ENCODE peak calls at places on chromosomes 2 and 18, in five cellular contexts. One of them, this sample, is unnamed.
A peak's percentile ranks its signal among the peaks of the same experiment; 100 is the strongest.

GRCh38 chr18:36831139-36831538 is 2.2 kb downstream of the KIAA1328 start:
- DNase-seq in adipocyte: no peak
- DNase-seq in WTC11: no peak
- DNase-seq in activated naive CD8-positive, alpha-beta T cell treated with anti-CD3 and anti-CD28 coated beads, Interleukin-2, amount 50 U/mL, for 24 hours: no peak
- DNase-seq in nephron progenitor cell: no peak
- DNase-seq in this sample: no peak

GRCh38 chr2:57160976-57161375 is 885.6 kb upstream of the VRK2 start:
- DNase-seq in adipocyte: peak; percentile 36
- DNase-seq in activated naive CD8-positive, alpha-beta T cell treated with anti-CD3 and anti-CD28 coated beads, Interleukin-2, amount 50 U/mL, for 24 hours: no peak
- DNase-seq in nephron progenitor cell: no peak
- DNase-seq in WTC11: no peak
- DNase-seq in this sample: no peak

GRCh38 chr2:152491139-152491472 is 156.1 kb downstream of the FMNL2 start:
- DNase-seq in WTC11: no peak
- DNase-seq in nephron progenitor cell: peak; percentile 71
- DNase-seq in activated naive CD8-positive, alpha-beta T cell treated with anti-CD3 and anti-CD28 coated beads, Interleukin-2, amount 50 U/mL, for 24 hours: no peak
- DNase-seq in adipocyte: no peak
- DNase-seq in this sample: no peak

GRCh38 chr2:55838653-55839052 is 84.9 kb downstream of the EFEMP1 start:
- DNase-seq in nephron progenitor cell: no peak
- DNase-seq in activated naive CD8-positive, alpha-beta T cell treated with anti-CD3 and anti-CD28 coated beads, Interleukin-2, amount 50 U/mL, for 24 hours: no peak
- DNase-seq in adipocyte: no peak
- DNase-seq in WTC11: no peak
- DNase-seq in this sample: no peak

GRCh38 chr18:10927980-10928605 is 221.3 kb downstream of the PIEZO2 start:
- DNase-seq in adipocyte: no peak
- DNase-seq in nephron progenitor cell: no peak
- DNase-seq in activated naive CD8-positive, alpha-beta T cell treated with anti-CD3 and anti-CD28 coated beads, Interleukin-2, amount 50 U/mL, for 24 hours: no peak
- DNase-seq in WTC11: no peak
- DNase-seq in this sample: no peak

GRCh38 chr2:64017811-64018714 is 1.2 kb downstream of the VPS54 start:
- DNase-seq in nephron progenitor cell: peak; percentile 7
- DNase-seq in activated naive CD8-positive, alpha-beta T cell treated with anti-CD3 and anti-CD28 coated beads, Interleukin-2, amount 50 U/mL, for 24 hours: no peak
- DNase-seq in adipocyte: peak; percentile 59
- DNase-seq in WTC11: no peak
- DNase-seq in this sample: no peak

GRCh38 chr2:237251959-237252358 is 162.0 kb downstream of the COL6A3 start:
- DNase-seq in adipocyte: no peak
- DNase-seq in nephron progenitor cell: no peak
- DNase-seq in WTC11: no peak
- DNase-seq in activated naive CD8-positive, alpha-beta T cell treated with anti-CD3 and anti-CD28 coated beads, Interleukin-2, amount 50 U/mL, for 24 hours: no peak
- DNase-seq in this sample: no peak

GRCh38 chr2:208142255-208142924 is 3.6 kb downstream of the CRYGB start:
- DNase-seq in adipocyte: peak; percentile 11
- DNase-seq in activated naive CD8-positive, alpha-beta T cell treated with anti-CD3 and anti-CD28 coated beads, Interleukin-2, amount 50 U/mL, for 24 hours: no peak
- DNase-seq in nephron progenitor cell: no peak
- DNase-seq in WTC11: no peak
- DNase-seq in this sample: no peak

GRCh38 chr2:29114841-29115609 is at the start of gene CLIP4:
- DNase-seq in activated naive CD8-positive, alpha-beta T cell treated with anti-CD3 and anti-CD28 coated beads, Interleukin-2, amount 50 U/mL, for 24 hours: peak; percentile 71
- DNase-seq in nephron progenitor cell: peak; percentile 74
- DNase-seq in WTC11: peak; percentile 35
- DNase-seq in adipocyte: peak; percentile 88
- DNase-seq in this sample: peak; percentile 53

GRCh38 chr2:176583530-176584101 is 314.4 kb downstream of the MTX2 start:
- DNase-seq in WTC11: no peak
- DNase-seq in adipocyte: no peak
- DNase-seq in activated naive CD8-positive, alpha-beta T cell treated with anti-CD3 and anti-CD28 coated beads, Interleukin-2, amount 50 U/mL, for 24 hours: no peak
- DNase-seq in nephron progenitor cell: no peak
- DNase-seq in this sample: no peak

GRCh38 chr2:10452334-10452733 is 4.2 kb upstream of the ODC1 start:
- DNase-seq in adipocyte: peak; percentile 55
- DNase-seq in WTC11: no peak
- DNase-seq in nephron progenitor cell: no peak
- DNase-seq in activated naive CD8-positive, alpha-beta T cell treated with anti-CD3 and anti-CD28 coated beads, Interleukin-2, amount 50 U/mL, for 24 hours: no peak
- DNase-seq in this sample: no peak

GRCh38 chr18:73908323-73908722 is 239.3 kb downstream of the FBXO15 start:
- DNase-seq in activated naive CD8-positive, alpha-beta T cell treated with anti-CD3 and anti-CD28 coated beads, Interleukin-2, amount 50 U/mL, for 24 hours: no peak
- DNase-seq in adipocyte: peak; percentile 73
- DNase-seq in WTC11: peak; percentile 62
- DNase-seq in nephron progenitor cell: peak; percentile 72
- DNase-seq in this sample: no peak

GRCh38 chr18:25058520-25058919 is 293.4 kb downstream of the ZNF521 start:
- DNase-seq in activated naive CD8-positive, alpha-beta T cell treated with anti-CD3 and anti-CD28 coated beads, Interleukin-2, amount 50 U/mL, for 24 hours: no peak
- DNase-seq in adipocyte: no peak
- DNase-seq in nephron progenitor cell: no peak
- DNase-seq in WTC11: peak; percentile 28
- DNase-seq in this sample: no peak

GRCh38 chr2:74532222-74532621 is 2.5 kb downstream of the HTRA2 start:
- DNase-seq in activated naive CD8-positive, alpha-beta T cell treated with anti-CD3 and anti-CD28 coated beads, Interleukin-2, amount 50 U/mL, for 24 hours: no peak
- DNase-seq in WTC11: no peak
- DNase-seq in nephron progenitor cell: no peak
- DNase-seq in adipocyte: peak; percentile 62
- DNase-seq in this sample: no peak

GRCh38 chr2:15757820-15758586 is 166.3 kb downstream of the DDX1 start:
- DNase-seq in adipocyte: no peak
- DNase-seq in WTC11: no peak
- DNase-seq in activated naive CD8-positive, alpha-beta T cell treated with anti-CD3 and anti-CD28 coated beads, Interleukin-2, amount 50 U/mL, for 24 hours: no peak
- DNase-seq in nephron progenitor cell: no peak
- DNase-seq in this sample: no peak

GRCh38 chr2:241184901-241185300 is 3.6 kb upstream of the ANO7 start:
- DNase-seq in nephron progenitor cell: no peak
- DNase-seq in adipocyte: no peak
- DNase-seq in WTC11: no peak
- DNase-seq in activated naive CD8-positive, alpha-beta T cell treated with anti-CD3 and anti-CD28 coated beads, Interleukin-2, amount 50 U/mL, for 24 hours: no peak
- DNase-seq in this sample: no peak

GRCh38 chr2:97724501-97724900 is 11.1 kb downstream of the ZAP70 start:
- DNase-seq in activated naive CD8-positive, alpha-beta T cell treated with anti-CD3 and anti-CD28 coated beads, Interleukin-2, amount 50 U/mL, for 24 hours: no peak
- DNase-seq in WTC11: no peak
- DNase-seq in adipocyte: no peak
- DNase-seq in nephron progenitor cell: no peak
- DNase-seq in this sample: no peak

GRCh38 chr2:216478151-216478550 is 20.5 kb upstream of the RPL37A start:
- DNase-seq in WTC11: no peak
- DNase-seq in nephron progenitor cell: no peak
- DNase-seq in adipocyte: peak; percentile 51
- DNase-seq in activated naive CD8-positive, alpha-beta T cell treated with anti-CD3 and anti-CD28 coated beads, Interleukin-2, amount 50 U/mL, for 24 hours: peak; percentile 41
- DNase-seq in this sample: no peak

GRCh38 chr2:235170536-235171510 is 219.0 kb downstream of the SH3BP4 start:
- DNase-seq in adipocyte: peak; percentile 91
- DNase-seq in nephron progenitor cell: peak; percentile 13
- DNase-seq in activated naive CD8-positive, alpha-beta T cell treated with anti-CD3 and anti-CD28 coated beads, Interleukin-2, amount 50 U/mL, for 24 hours: no peak
- DNase-seq in WTC11: peak; percentile 41
- DNase-seq in this sample: peak; percentile 52

GRCh38 chr18:9135912-9136314 is 668 bp upstream of the ANKRD12 start:
- DNase-seq in nephron progenitor cell: no peak
- DNase-seq in activated naive CD8-positive, alpha-beta T cell treated with anti-CD3 and anti-CD28 coated beads, Interleukin-2, amount 50 U/mL, for 24 hours: no peak
- DNase-seq in adipocyte: peak; percentile 33
- DNase-seq in WTC11: peak; percentile 83
- DNase-seq in this sample: peak; percentile 29

GRCh38 chr2:111154758-111155157 is 34.0 kb downstream of the BCL2L11 start:
- DNase-seq in adipocyte: no peak
- DNase-seq in WTC11: no peak
- DNase-seq in activated naive CD8-positive, alpha-beta T cell treated with anti-CD3 and anti-CD28 coated beads, Interleukin-2, amount 50 U/mL, for 24 hours: no peak
- DNase-seq in nephron progenitor cell: no peak
- DNase-seq in this sample: no peak

GRCh38 chr2:32136097-32136496 is 29.6 kb upstream of the SLC30A6 start:
- DNase-seq in adipocyte: peak; percentile 71
- DNase-seq in WTC11: no peak
- DNase-seq in nephron progenitor cell: no peak
- DNase-seq in activated naive CD8-positive, alpha-beta T cell treated with anti-CD3 and anti-CD28 coated beads, Interleukin-2, amount 50 U/mL, for 24 hours: no peak
- DNase-seq in this sample: no peak

GRCh38 chr2:239024226-239024625 is 176.3 kb downstream of the TWIST2 start:
- DNase-seq in nephron progenitor cell: no peak
- DNase-seq in WTC11: no peak
- DNase-seq in activated naive CD8-positive, alpha-beta T cell treated with anti-CD3 and anti-CD28 coated beads, Interleukin-2, amount 50 U/mL, for 24 hours: no peak
- DNase-seq in adipocyte: no peak
- DNase-seq in this sample: no peak

GRCh38 chr2:226427538-226428307 is 371.9 kb downstream of the IRS1 start:
- DNase-seq in nephron progenitor cell: no peak
- DNase-seq in activated naive CD8-positive, alpha-beta T cell treated with anti-CD3 and anti-CD28 coated beads, Interleukin-2, amount 50 U/mL, for 24 hours: no peak
- DNase-seq in WTC11: no peak
- DNase-seq in adipocyte: peak; percentile 80
- DNase-seq in this sample: no peak

GRCh38 chr2:170814551-170815245 is 2.0 kb upstream of the GAD1 start:
- DNase-seq in nephron progenitor cell: peak; percentile 23
- DNase-seq in adipocyte: no peak
- DNase-seq in activated naive CD8-positive, alpha-beta T cell treated with anti-CD3 and anti-CD28 coated beads, Interleukin-2, amount 50 U/mL, for 24 hours: peak; percentile 4
- DNase-seq in WTC11: peak; percentile 47
- DNase-seq in this sample: no peak

GRCh38 chr18:42038936-42039335 is 83.9 kb downstream of the PIK3C3 start:
- DNase-seq in activated naive CD8-positive, alpha-beta T cell treated with anti-CD3 and anti-CD28 coated beads, Interleukin-2, amount 50 U/mL, for 24 hours: no peak
- DNase-seq in WTC11: no peak
- DNase-seq in adipocyte: peak; percentile 78
- DNase-seq in nephron progenitor cell: no peak
- DNase-seq in this sample: no peak

GRCh38 chr2:45652090-45653050 is 895 bp downstream of the PRKCE start:
- DNase-seq in nephron progenitor cell: peak; percentile 39
- DNase-seq in activated naive CD8-positive, alpha-beta T cell treated with anti-CD3 and anti-CD28 coated beads, Interleukin-2, amount 50 U/mL, for 24 hours: peak; percentile 34
- DNase-seq in adipocyte: peak; percentile 69
- DNase-seq in WTC11: peak; percentile 33
- DNase-seq in this sample: peak; percentile 39

GRCh38 chr2:1891147-1891546 is 146.8 kb upstream of the PXDN start:
- DNase-seq in activated naive CD8-positive, alpha-beta T cell treated with anti-CD3 and anti-CD28 coated beads, Interleukin-2, amount 50 U/mL, for 24 hours: no peak
- DNase-seq in adipocyte: no peak
- DNase-seq in nephron progenitor cell: no peak
- DNase-seq in WTC11: no peak
- DNase-seq in this sample: peak; percentile 38

GRCh38 chr2:62565309-62565908 is 59.4 kb upstream of the TMEM17 start:
- DNase-seq in nephron progenitor cell: no peak
- DNase-seq in adipocyte: no peak
- DNase-seq in WTC11: no peak
- DNase-seq in activated naive CD8-positive, alpha-beta T cell treated with anti-CD3 and anti-CD28 coated beads, Interleukin-2, amount 50 U/mL, for 24 hours: no peak
- DNase-seq in this sample: no peak

GRCh38 chr18:13137041-13137938 is 81.3 kb upstream of the LDLRAD4 start:
- DNase-seq in WTC11: peak; percentile 22
- DNase-seq in nephron progenitor cell: peak; percentile 63
- DNase-seq in adipocyte: peak; percentile 63
- DNase-seq in activated naive CD8-positive, alpha-beta T cell treated with anti-CD3 and anti-CD28 coated beads, Interleukin-2, amount 50 U/mL, for 24 hours: peak; percentile 50
- DNase-seq in this sample: peak; percentile 52

GRCh38 chr18:41681138-41681881 is 273.7 kb upstream of the PIK3C3 start:
- DNase-seq in nephron progenitor cell: no peak
- DNase-seq in activated naive CD8-positive, alpha-beta T cell treated with anti-CD3 and anti-CD28 coated beads, Interleukin-2, amount 50 U/mL, for 24 hours: no peak
- DNase-seq in adipocyte: peak; percentile 26
- DNase-seq in WTC11: no peak
- DNase-seq in this sample: no peak

GRCh38 chr2:144518744-144519596 is 949 bp downstream of the ZEB2 start:
- DNase-seq in WTC11: no peak
- DNase-seq in activated naive CD8-positive, alpha-beta T cell treated with anti-CD3 and anti-CD28 coated beads, Interleukin-2, amount 50 U/mL, for 24 hours: no peak
- DNase-seq in adipocyte: peak; percentile 30
- DNase-seq in nephron progenitor cell: no peak
- DNase-seq in this sample: no peak

GRCh38 chr18:24704921-24705620 is 244.6 kb downstream of the HRH4 start:
- DNase-seq in WTC11: no peak
- DNase-seq in nephron progenitor cell: no peak
- DNase-seq in activated naive CD8-positive, alpha-beta T cell treated with anti-CD3 and anti-CD28 coated beads, Interleukin-2, amount 50 U/mL, for 24 hours: no peak
- DNase-seq in adipocyte: peak; percentile 48
- DNase-seq in this sample: no peak

GRCh38 chr2:172200495-172201085 is 97.9 kb upstream of the DLX2 start:
- DNase-seq in adipocyte: peak; percentile 38
- DNase-seq in WTC11: peak; percentile 33
- DNase-seq in nephron progenitor cell: peak; percentile 14
- DNase-seq in activated naive CD8-positive, alpha-beta T cell treated with anti-CD3 and anti-CD28 coated beads, Interleukin-2, amount 50 U/mL, for 24 hours: peak; percentile 29
- DNase-seq in this sample: no peak

GRCh38 chr18:50602466-50602865 is 42.6 kb downstream of the MAPK4 start:
- DNase-seq in WTC11: no peak
- DNase-seq in activated naive CD8-positive, alpha-beta T cell treated with anti-CD3 and anti-CD28 coated beads, Interleukin-2, amount 50 U/mL, for 24 hours: no peak
- DNase-seq in nephron progenitor cell: no peak
- DNase-seq in adipocyte: peak; percentile 1
- DNase-seq in this sample: no peak

GRCh38 chr2:37636209-37637077 is 35.0 kb downstream of the CDC42EP3 start:
- DNase-seq in nephron progenitor cell: no peak
- DNase-seq in activated naive CD8-positive, alpha-beta T cell treated with anti-CD3 and anti-CD28 coated beads, Interleukin-2, amount 50 U/mL, for 24 hours: peak; percentile 46
- DNase-seq in WTC11: no peak
- DNase-seq in adipocyte: no peak
- DNase-seq in this sample: no peak

GRCh38 chr18:35345460-35345921 is 1.3 kb upstream of the ZNF24 start:
- DNase-seq in WTC11: no peak
- DNase-seq in activated naive CD8-positive, alpha-beta T cell treated with anti-CD3 and anti-CD28 coated beads, Interleukin-2, amount 50 U/mL, for 24 hours: no peak
- DNase-seq in nephron progenitor cell: peak; percentile 28
- DNase-seq in adipocyte: no peak
- DNase-seq in this sample: no peak

GRCh38 chr2:56130463-56131070 is 53.2 kb upstream of the CCDC85A start:
- DNase-seq in nephron progenitor cell: peak; percentile 27
- DNase-seq in activated naive CD8-positive, alpha-beta T cell treated with anti-CD3 and anti-CD28 coated beads, Interleukin-2, amount 50 U/mL, for 24 hours: no peak
- DNase-seq in WTC11: peak; percentile 39
- DNase-seq in adipocyte: peak; percentile 71
- DNase-seq in this sample: peak; percentile 38

This sample was measured in glutamatergic neuron.